ENCODE peak calls at places on chromosomes 2 and 18, in ten cellular contexts. One of them, this sample, is unnamed.
A peak's percentile ranks its signal among the peaks of the same experiment; 100 is the strongest.

GRCh38 chr2:131132729-131133128 is 27.6 kb downstream of the PLEKHB2 start:
- DNase-seq in mucosa of descending colon: no peak
- DNase-seq in aorta: no peak
- DNase-seq in left lung: no peak
- DNase-seq in osteocyte: no peak
- DNase-seq in EL: no peak
- DNase-seq in hippocampal formation: no peak
- DNase-seq in iPS DF 6.9: no peak
- DNase-seq in ascending aorta: no peak
- DNase-seq in Ammon's horn: no peak
- DNase-seq in this sample: no peak

GRCh38 chr2:43648979-43649701 is 12.1 kb downstream of the PLEKHH2 start:
- DNase-seq in mucosa of descending colon: no peak
- DNase-seq in aorta: no peak
- DNase-seq in left lung: no peak
- DNase-seq in osteocyte: no peak
- DNase-seq in EL: peak; percentile 31
- DNase-seq in hippocampal formation: no peak
- DNase-seq in iPS DF 6.9: no peak
- DNase-seq in ascending aorta: no peak
- DNase-seq in Ammon's horn: no peak
- DNase-seq in this sample: no peak

GRCh38 chr18:28576941-28577340 is 400.0 kb upstream of the CDH2 start:
- DNase-seq in mucosa of descending colon: no peak
- DNase-seq in aorta: no peak
- DNase-seq in left lung: no peak
- DNase-seq in osteocyte: no peak
- DNase-seq in EL: no peak
- DNase-seq in hippocampal formation: no peak
- DNase-seq in iPS DF 6.9: no peak
- DNase-seq in ascending aorta: no peak
- DNase-seq in Ammon's horn: no peak
- DNase-seq in this sample: no peak

GRCh38 chr2:98508690-98509054 is 64.0 kb downstream of the INPP4A start:
- DNase-seq in mucosa of descending colon: peak; percentile 58
- DNase-seq in aorta: no peak
- DNase-seq in left lung: peak; percentile 82
- DNase-seq in osteocyte: no peak
- DNase-seq in EL: no peak
- DNase-seq in hippocampal formation: no peak
- DNase-seq in iPS DF 6.9: no peak
- DNase-seq in ascending aorta: peak; percentile 77
- DNase-seq in Ammon's horn: peak; percentile 75
- DNase-seq in this sample: peak; percentile 74

GRCh38 chr2:239245872-239246701 is 154.7 kb downstream of the HDAC4 start:
- DNase-seq in mucosa of descending colon: peak; percentile 80
- DNase-seq in aorta: no peak
- DNase-seq in left lung: no peak
- DNase-seq in osteocyte: no peak
- DNase-seq in EL: no peak
- DNase-seq in hippocampal formation: no peak
- DNase-seq in iPS DF 6.9: no peak
- DNase-seq in ascending aorta: peak; percentile 63
- DNase-seq in Ammon's horn: no peak
- DNase-seq in this sample: no peak

GRCh38 chr18:65788373-65788772 is 37.6 kb downstream of the CDH7 start:
- DNase-seq in mucosa of descending colon: no peak
- DNase-seq in aorta: no peak
- DNase-seq in left lung: no peak
- DNase-seq in osteocyte: no peak
- DNase-seq in EL: no peak
- DNase-seq in hippocampal formation: no peak
- DNase-seq in iPS DF 6.9: no peak
- DNase-seq in ascending aorta: no peak
- DNase-seq in Ammon's horn: no peak
- DNase-seq in this sample: no peak

GRCh38 chr2:128505150-128505490 is 186.5 kb upstream of the HS6ST1 start:
- DNase-seq in mucosa of descending colon: no peak
- DNase-seq in aorta: peak; percentile 63
- DNase-seq in left lung: no peak
- DNase-seq in osteocyte: no peak
- DNase-seq in EL: no peak
- DNase-seq in hippocampal formation: no peak
- DNase-seq in iPS DF 6.9: no peak
- DNase-seq in ascending aorta: peak; percentile 30
- DNase-seq in Ammon's horn: no peak
- DNase-seq in this sample: no peak

GRCh38 chr2:83069724-83070123 is 1389.4 kb downstream of the SUCLG1 start:
- DNase-seq in mucosa of descending colon: no peak
- DNase-seq in aorta: no peak
- DNase-seq in left lung: no peak
- DNase-seq in osteocyte: no peak
- DNase-seq in EL: peak; percentile 41
- DNase-seq in hippocampal formation: no peak
- DNase-seq in iPS DF 6.9: no peak
- DNase-seq in ascending aorta: no peak
- DNase-seq in Ammon's horn: no peak
- DNase-seq in this sample: no peak

GRCh38 chr2:108621087-108621559 is 86.9 kb downstream of the LIMS1 start:
- DNase-seq in mucosa of descending colon: peak; percentile 77
- DNase-seq in aorta: no peak
- DNase-seq in left lung: no peak
- DNase-seq in osteocyte: no peak
- DNase-seq in EL: no peak
- DNase-seq in hippocampal formation: no peak
- DNase-seq in iPS DF 6.9: no peak
- DNase-seq in ascending aorta: no peak
- DNase-seq in Ammon's horn: peak; percentile 32
- DNase-seq in this sample: peak; percentile 62

GRCh38 chr2:136874258-136874657 is 108.9 kb downstream of the THSD7B start:
- DNase-seq in mucosa of descending colon: no peak
- DNase-seq in aorta: no peak
- DNase-seq in left lung: no peak
- DNase-seq in osteocyte: no peak
- DNase-seq in EL: peak; percentile 22
- DNase-seq in hippocampal formation: no peak
- DNase-seq in iPS DF 6.9: peak; percentile 22
- DNase-seq in ascending aorta: no peak
- DNase-seq in Ammon's horn: no peak
- DNase-seq in this sample: no peak

GRCh38 chr2:234293973-234294372 is 202.9 kb downstream of the ARL4C start:
- DNase-seq in mucosa of descending colon: no peak
- DNase-seq in aorta: no peak
- DNase-seq in left lung: no peak
- DNase-seq in osteocyte: peak; percentile 46
- DNase-seq in EL: no peak
- DNase-seq in hippocampal formation: no peak
- DNase-seq in iPS DF 6.9: no peak
- DNase-seq in ascending aorta: no peak
- DNase-seq in Ammon's horn: no peak
- DNase-seq in this sample: no peak